ENCODE peak calls at places on chromosome 19, in nine cellular contexts. G, F, N, J, H, C, X, P and M are unnamed samples.

GRCh38 chr19:44142014-44142523 is 715 bp downstream of the ZNF234 start:
- DNase-seq in J (peak; percentile 27), X (no peak), N (peak; percentile 44), P (no peak), F (peak; percentile 43), H (peak; percentile 42), C (peak; percentile 69), G (peak; percentile 24), M (no peak)

GRCh38 chr19:18788782-18789421 is 2.2 kb downstream of the COMP start:
- DNase-seq in H (no peak), P (no peak), X (no peak), F (no peak), J (no peak), C (no peak), N (no peak), G (no peak), M (no peak)

GRCh38 chr19:18486746-18487145 is 35.1 kb downstream of the ELL start:
- DNase-seq in X (no peak), H (no peak), N (no peak), G (no peak), C (no peak), J (no peak), F (no peak), P (no peak), M (no peak)

GRCh38 chr19:41425174-41426115 is 1.7 kb downstream of the B3GNT8 start:
- DNase-seq in N (no peak), J (no peak), C (no peak), P (no peak), G (no peak), H (no peak), X (no peak), F (no peak), M (peak; percentile 67)

GRCh38 chr19:50313812-50314536 is 15.2 kb downstream of the KCNC3 start:
- DNase-seq in H (no peak), X (peak; percentile 22), J (no peak), C (no peak), N (no peak), P (no peak), F (no peak), G (no peak), M (peak; percentile 42)

GRCh38 chr19:30112171-30112570 is 170.1 kb downstream of the URI1 start:
- DNase-seq in F (no peak), P (no peak), J (no peak), C (no peak), X (no peak), N (no peak), H (no peak), G (no peak), M (no peak)

GRCh38 chr19:55635334-55635717 is 5.5 kb upstream of the ZNF580 start:
- DNase-seq in H (no peak), C (peak; percentile 47), P (no peak), F (no peak), G (no peak), X (no peak), N (no peak), J (no peak), M (no peak)

GRCh38 chr19:28882818-28883217 is 330.1 kb downstream of the UQCRFS1 start:
- DNase-seq in J (no peak), C (no peak), N (no peak), G (no peak), X (no peak), P (no peak), H (no peak), F (no peak), M (no peak)

GRCh38 chr19:31283701-31284100 is 65.5 kb downstream of the TSHZ3 start:
- DNase-seq in F (no peak), P (no peak), X (no peak), N (no peak), J (no peak), G (no peak), C (no peak), H (no peak), M (no peak)

GRCh38 chr19:39637891-39638290 is 17.8 kb upstream of the LGALS16 start:
- DNase-seq in J (no peak), P (no peak), C (no peak), N (no peak), G (no peak), H (no peak), X (no peak), F (no peak), M (no peak)

GRCh38 chr19:2048104-2048958 is 2.7 kb downstream of the MKNK2 start:
- DNase-seq in P (no peak), G (peak; percentile 51), H (no peak), J (no peak), X (no peak), C (no peak), F (no peak), N (no peak), M (no peak)
- H3K4me1 ChIP-seq in P (peaks cover 76% of the 10 kb centered on the region), G (peaks cover 74% of the 10 kb centered on the region), H (peaks cover 23% of the 10 kb centered on the region), J (peaks cover 50% of the 10 kb centered on the region), X (peaks cover 85% of the 10 kb centered on the region), C (peaks cover 18% of the 10 kb centered on the region), F (peaks cover 11% of the 10 kb centered on the region), N (peaks cover 19% of the 10 kb centered on the region), M (peaks cover 59% of the 10 kb centered on the region)

DNA sequence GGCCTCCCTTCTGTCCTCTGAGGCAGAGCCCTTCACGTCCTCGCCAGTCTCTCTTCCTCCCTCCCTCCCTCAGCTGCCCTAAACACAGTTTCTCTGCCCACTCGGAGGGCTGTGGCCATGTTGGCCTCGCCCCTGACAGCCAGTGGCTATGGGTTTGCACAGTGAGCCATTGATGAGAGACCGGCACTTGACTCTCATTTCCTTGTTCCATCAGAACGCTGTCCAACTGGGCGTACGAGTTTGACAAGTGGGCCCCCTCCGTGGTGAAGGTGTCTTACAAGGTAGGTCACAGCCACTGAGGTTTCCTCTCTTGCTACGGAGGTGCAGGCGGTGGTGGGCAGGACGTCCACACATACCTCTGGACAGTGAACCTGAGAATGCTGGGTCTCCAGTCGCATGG is 57.9 kb downstream of the SMARCA4 start:
- DNase-seq in G (no peak), H (no peak), C (no peak), N (no peak), F (no peak), X (no peak), J (no peak), P (no peak), M (no peak)
- H3K4me1 ChIP-seq in G (peaks cover 9% of the 10 kb centered on the region), H (no peaks in the 10 kb centered on the region), C (no peaks in the 10 kb centered on the region), N (no peaks in the 10 kb centered on the region), F (no peaks in the 10 kb centered on the region), X (peaks cover 5% of the 10 kb centered on the region), J (peaks cover 8% of the 10 kb centered on the region), P (no peaks in the 10 kb centered on the region), M (peaks cover 14% of the 10 kb centered on the region)

GRCh38 chr19:47778954-47779351 is 450 bp downstream of the SELENOW start:
- DNase-seq in P (no peak), J (peak; percentile 15), H (no peak), G (no peak), F (peak; percentile 22), N (no peak), X (peak; percentile 20), C (peak; percentile 58), M (no peak)
- H3K4me1 ChIP-seq in P (peaks cover 9% of the 10 kb centered on the region), J (peaks cover 7% of the 10 kb centered on the region), H (peaks cover 2% of the 10 kb centered on the region), G (peaks cover 24% of the 10 kb centered on the region), F (peaks cover 11% of the 10 kb centered on the region), N (peaks cover 3% of the 10 kb centered on the region), X (peaks cover 51% of the 10 kb centered on the region), C (no peaks in the 10 kb centered on the region), M (no peaks in the 10 kb centered on the region)

GRCh38 chr19:7869453-7869909 is 4.7 kb downstream of the PRR36 start:
- DNase-seq in C (peak; percentile 67), X (peak; percentile 65), F (peak; percentile 40), N (peak; percentile 25), J (peak; percentile 67), H (peak; percentile 28), P (peak; percentile 73), G (peak; percentile 87), M (peak; percentile 73)
- H3K4me1 ChIP-seq in C (no peaks in the 10 kb centered on the region), X (peaks cover 48% of the 10 kb centered on the region), F (peaks cover 6% of the 10 kb centered on the region), N (peaks cover 7% of the 10 kb centered on the region), J (peaks cover 38% of the 10 kb centered on the region), H (peaks cover 16% of the 10 kb centered on the region), P (peaks cover 50% of the 10 kb centered on the region), G (peaks cover 31% of the 10 kb centered on the region), M (peaks cover 46% of the 10 kb centered on the region)

DNA sequence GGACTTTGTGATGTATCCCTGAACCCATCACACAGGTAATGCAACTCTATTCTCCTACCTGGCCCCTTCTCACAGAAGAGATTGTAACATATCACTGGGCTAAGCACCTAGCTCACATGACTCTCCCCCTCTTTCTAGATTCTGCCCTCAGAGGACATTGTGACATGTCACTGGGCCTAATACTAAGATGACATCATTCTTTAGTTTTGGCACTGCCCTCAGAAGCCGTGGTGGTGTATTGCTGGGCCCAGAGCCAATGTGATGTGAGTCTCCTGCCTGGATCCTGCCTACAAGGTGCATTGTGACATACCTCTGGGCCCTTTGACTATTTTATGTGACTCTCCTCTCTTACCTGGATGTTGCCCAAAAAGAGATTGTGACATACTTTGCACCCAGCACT is 21.4 kb upstream of the ZNF730 start:
- DNase-seq in J (no peak), N (no peak), C (no peak), H (no peak), P (no peak), F (no peak), G (no peak), X (no peak), M (no peak)
- H3K4me1 ChIP-seq in J (no peaks in the 10 kb centered on the region), N (no peaks in the 10 kb centered on the region), C (no peaks in the 10 kb centered on the region), H (no peaks in the 10 kb centered on the region), P (no peaks in the 10 kb centered on the region), F (no peaks in the 10 kb centered on the region), G (no peaks in the 10 kb centered on the region), X (no peaks in the 10 kb centered on the region), M (no peaks in the 10 kb centered on the region)